ENCODE peak calls at places on chromosomes 2 and 18, in seven cellular contexts. One of them, this sample, is unnamed.
A peak's percentile ranks its signal among the peaks of the same experiment; 100 is the strongest.

GRCh38 chr2:109238580-109238979 is 109.6 kb downstream of the SH3RF3 start:
- DNase-seq in GM23338: no peak
- DNase-seq in Panc1: no peak
- DNase-seq in spleen: peak; percentile 95
- DNase-seq in K562: no peak
- DNase-seq in HCT116: no peak
- DNase-seq in upper lobe of left lung: no peak
- DNase-seq in this sample: peak; percentile 47

GRCh38 chr2:105291981-105292380 is 37.6 kb downstream of the TGFBRAP1 start:
- DNase-seq in GM23338: no peak
- DNase-seq in Panc1: no peak
- DNase-seq in spleen: no peak
- DNase-seq in K562: no peak
- DNase-seq in HCT116: no peak
- DNase-seq in upper lobe of left lung: no peak
- DNase-seq in this sample: no peak

GRCh38 chr2:235773188-235773928 is 279.5 kb downstream of the AGAP1 start:
- DNase-seq in GM23338: peak; percentile 70
- DNase-seq in Panc1: no peak
- DNase-seq in spleen: no peak
- DNase-seq in K562: peak; percentile 2
- DNase-seq in HCT116: no peak
- DNase-seq in upper lobe of left lung: no peak
- DNase-seq in this sample: no peak

GRCh38 chr2:10837532-10838266 is 25.1 kb upstream of the PDIA6 start:
- DNase-seq in GM23338: no peak
- DNase-seq in Panc1: no peak
- DNase-seq in spleen: no peak
- DNase-seq in K562: no peak
- DNase-seq in HCT116: no peak
- DNase-seq in upper lobe of left lung: no peak
- DNase-seq in this sample: no peak

GRCh38 chr2:210539578-210540416 is 16.6 kb upstream of the CPS1 start:
- DNase-seq in GM23338: no peak
- DNase-seq in Panc1: no peak
- DNase-seq in spleen: no peak
- DNase-seq in K562: no peak
- DNase-seq in HCT116: no peak
- DNase-seq in upper lobe of left lung: no peak
- DNase-seq in this sample: no peak

GRCh38 chr2:180505203-180505602 is 475.2 kb upstream of the UBE2E3 start:
- DNase-seq in GM23338: no peak
- DNase-seq in Panc1: no peak
- DNase-seq in spleen: no peak
- DNase-seq in K562: no peak
- DNase-seq in HCT116: no peak
- DNase-seq in upper lobe of left lung: no peak
- DNase-seq in this sample: no peak

GRCh38 chr2:29723255-29724001 is 198.0 kb downstream of the ALK start:
- DNase-seq in GM23338: no peak
- DNase-seq in Panc1: no peak
- DNase-seq in spleen: no peak
- DNase-seq in K562: no peak
- DNase-seq in HCT116: no peak
- DNase-seq in upper lobe of left lung: no peak
- DNase-seq in this sample: peak; percentile 7

GRCh38 chr2:24659862-24660261 is 133.3 kb downstream of the PTRHD1 start:
- DNase-seq in GM23338: no peak
- DNase-seq in Panc1: no peak
- DNase-seq in spleen: no peak
- DNase-seq in K562: no peak
- DNase-seq in HCT116: no peak
- DNase-seq in upper lobe of left lung: no peak
- DNase-seq in this sample: no peak

GRCh38 chr18:25941556-25941955 is 148.9 kb downstream of the SS18 start:
- DNase-seq in GM23338: no peak
- DNase-seq in Panc1: no peak
- DNase-seq in spleen: no peak
- DNase-seq in K562: no peak
- DNase-seq in HCT116: no peak
- DNase-seq in upper lobe of left lung: no peak
- DNase-seq in this sample: no peak

GRCh38 chr2:25743132-25743830 is 69.9 kb upstream of the DTNB start:
- DNase-seq in GM23338: no peak
- DNase-seq in Panc1: no peak
- DNase-seq in spleen: no peak
- DNase-seq in K562: no peak
- DNase-seq in HCT116: no peak
- DNase-seq in upper lobe of left lung: no peak
- DNase-seq in this sample: no peak

GRCh38 chr2:187213788-187214187 is 234.3 kb downstream of the CALCRL start:
- DNase-seq in GM23338: no peak
- DNase-seq in Panc1: no peak
- DNase-seq in spleen: no peak
- DNase-seq in K562: no peak
- DNase-seq in HCT116: no peak
- DNase-seq in upper lobe of left lung: no peak
- DNase-seq in this sample: no peak

GRCh38 chr2:2542316-2542715 is 211.2 kb upstream of the MYT1L start:
- DNase-seq in GM23338: no peak
- DNase-seq in Panc1: no peak
- DNase-seq in spleen: no peak
- DNase-seq in K562: no peak
- DNase-seq in HCT116: no peak
- DNase-seq in upper lobe of left lung: no peak
- DNase-seq in this sample: no peak

GRCh38 chr2:161766334-161766733 is 142.1 kb downstream of the SLC4A10 start:
- DNase-seq in GM23338: no peak
- DNase-seq in Panc1: no peak
- DNase-seq in spleen: no peak
- DNase-seq in K562: no peak
- DNase-seq in HCT116: no peak
- DNase-seq in upper lobe of left lung: no peak
- DNase-seq in this sample: peak; percentile 20

GRCh38 chr2:29001791-29002190 is 20.7 kb downstream of the TOGARAM2 start:
- DNase-seq in GM23338: no peak
- DNase-seq in Panc1: no peak
- DNase-seq in spleen: no peak
- DNase-seq in K562: no peak
- DNase-seq in HCT116: no peak
- DNase-seq in upper lobe of left lung: no peak
- DNase-seq in this sample: no peak

GRCh38 chr2:240500561-240501423 is 57.0 kb downstream of the ANKMY1 start:
- DNase-seq in GM23338: no peak
- DNase-seq in Panc1: no peak
- DNase-seq in spleen: peak; percentile 64
- DNase-seq in K562: no peak
- DNase-seq in HCT116: no peak
- DNase-seq in upper lobe of left lung: no peak
- DNase-seq in this sample: no peak
- TF ChIP-seq CTCF in GM23338: no peak
- TF ChIP-seq CTCF in Panc1: no peak
- TF ChIP-seq CTCF in spleen: no peak
- TF ChIP-seq CTCF in K562: no peak
- TF ChIP-seq CTCF in HCT116: no peak
- TF ChIP-seq CTCF in upper lobe of left lung: no peak
- TF ChIP-seq CTCF in this sample: no peak

GRCh38 chr2:96509114-96509846 is 4.1 kb upstream of the NEURL3 start:
- DNase-seq in GM23338: peak; percentile 93
- DNase-seq in Panc1: no peak
- DNase-seq in spleen: peak; percentile 95
- DNase-seq in K562: peak; percentile 88
- DNase-seq in HCT116: peak; percentile 77
- DNase-seq in upper lobe of left lung: peak; percentile 98
- DNase-seq in this sample: peak; percentile 93
- TF ChIP-seq POLR2AphosphoS5 in GM23338: no peak
- TF ChIP-seq POLR2AphosphoS5 in Panc1: no peak
- TF ChIP-seq POLR2AphosphoS5 in spleen: peak; percentile 81
- TF ChIP-seq POLR2AphosphoS5 in K562: no peak
- TF ChIP-seq POLR2AphosphoS5 in HCT116: no peak
- TF ChIP-seq POLR2AphosphoS5 in upper lobe of left lung: no peak
- TF ChIP-seq POLR2AphosphoS5 in this sample: no peak

DNA sequence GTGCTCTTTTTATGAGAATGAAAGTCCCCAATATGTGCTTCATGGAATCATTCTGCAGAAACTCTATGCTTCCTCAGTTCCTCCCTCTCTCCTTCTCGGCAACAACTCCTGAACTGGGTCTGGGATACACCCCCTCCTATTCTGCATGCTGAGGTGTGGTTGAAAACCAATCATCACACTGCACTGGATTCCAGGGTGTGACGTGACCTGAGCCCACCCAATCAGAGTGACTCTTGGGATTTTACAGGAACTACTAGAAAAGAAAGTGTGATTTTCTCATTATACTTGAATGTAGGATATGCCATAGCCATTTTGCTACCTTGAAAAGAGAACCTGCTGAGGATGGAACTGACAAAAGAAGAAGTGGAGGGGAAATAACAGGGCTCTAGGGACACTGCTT is 36.3 kb downstream of the ACVR1 start:
- DNase-seq in GM23338: no peak
- DNase-seq in Panc1: no peak
- DNase-seq in spleen: no peak
- DNase-seq in K562: peak; percentile 37
- DNase-seq in HCT116: no peak
- DNase-seq in upper lobe of left lung: no peak
- DNase-seq in this sample: no peak
- H3K4me1 ChIP-seq in GM23338: peaks cover 64% of the 10 kb centered on the region
- H3K4me1 ChIP-seq in Panc1: peaks cover 41% of the 10 kb centered on the region
- H3K4me1 ChIP-seq in spleen: peaks cover 61% of the 10 kb centered on the region
- H3K4me1 ChIP-seq in K562: peaks cover 14% of the 10 kb centered on the region
- H3K4me1 ChIP-seq in HCT116: peaks cover 39% of the 10 kb centered on the region
- H3K4me1 ChIP-seq in upper lobe of left lung: peaks cover 41% of the 10 kb centered on the region
- H3K4me1 ChIP-seq in this sample: peaks cover 6% of the 10 kb centered on the region

GRCh38 chr18:27298215-27298804 is 113.2 kb upstream of the CHST9 start:
- DNase-seq in GM23338: peak; percentile 68
- DNase-seq in Panc1: no peak
- DNase-seq in spleen: no peak
- DNase-seq in K562: no peak
- DNase-seq in HCT116: no peak
- DNase-seq in upper lobe of left lung: no peak
- DNase-seq in this sample: no peak
- TF ChIP-seq CTCF in GM23338: peak; percentile 75
- TF ChIP-seq CTCF in Panc1: peak; percentile 20
- TF ChIP-seq CTCF in spleen: no peak
- TF ChIP-seq CTCF in K562: no peak
- TF ChIP-seq CTCF in HCT116: no peak
- TF ChIP-seq CTCF in upper lobe of left lung: no peak
- TF ChIP-seq CTCF in this sample: no peak

DNA sequence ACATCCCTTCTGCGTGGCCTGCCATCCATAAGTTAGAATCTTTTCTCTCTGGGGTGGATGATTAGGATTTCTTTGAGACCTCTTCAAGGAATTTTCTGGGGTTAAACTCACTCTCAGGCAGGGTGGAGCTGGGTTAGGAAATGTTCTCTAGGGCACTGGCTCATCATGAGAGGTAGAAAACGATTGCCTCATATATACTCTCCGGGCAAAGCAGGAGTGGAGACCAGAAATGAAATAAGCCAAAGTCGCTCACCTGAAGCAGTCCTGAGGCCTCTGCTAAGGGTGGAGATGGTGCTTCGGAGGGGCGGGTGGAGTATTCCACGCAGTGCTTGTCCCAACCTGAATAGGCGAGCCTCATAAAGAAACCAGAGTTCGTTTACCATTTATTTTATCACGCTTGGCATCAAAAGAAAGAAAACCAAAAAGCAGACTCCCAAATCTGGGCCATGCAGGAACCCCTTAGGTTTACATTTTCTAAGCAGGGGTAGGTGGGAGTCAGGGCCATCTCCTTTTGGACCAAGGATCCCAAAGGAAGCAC is 249.4 kb upstream of the MEIS1 start:
- DNase-seq in GM23338: no peak
- DNase-seq in Panc1: no peak
- DNase-seq in spleen: no peak
- DNase-seq in K562: no peak
- DNase-seq in HCT116: no peak
- DNase-seq in upper lobe of left lung: no peak
- DNase-seq in this sample: no peak
- TF ChIP-seq POLR2AphosphoS5 in GM23338: no peak
- TF ChIP-seq POLR2AphosphoS5 in Panc1: no peak
- TF ChIP-seq POLR2AphosphoS5 in spleen: no peak
- TF ChIP-seq POLR2AphosphoS5 in K562: no peak
- TF ChIP-seq POLR2AphosphoS5 in HCT116: no peak
- TF ChIP-seq POLR2AphosphoS5 in upper lobe of left lung: no peak
- TF ChIP-seq POLR2AphosphoS5 in this sample: no peak

DNA sequence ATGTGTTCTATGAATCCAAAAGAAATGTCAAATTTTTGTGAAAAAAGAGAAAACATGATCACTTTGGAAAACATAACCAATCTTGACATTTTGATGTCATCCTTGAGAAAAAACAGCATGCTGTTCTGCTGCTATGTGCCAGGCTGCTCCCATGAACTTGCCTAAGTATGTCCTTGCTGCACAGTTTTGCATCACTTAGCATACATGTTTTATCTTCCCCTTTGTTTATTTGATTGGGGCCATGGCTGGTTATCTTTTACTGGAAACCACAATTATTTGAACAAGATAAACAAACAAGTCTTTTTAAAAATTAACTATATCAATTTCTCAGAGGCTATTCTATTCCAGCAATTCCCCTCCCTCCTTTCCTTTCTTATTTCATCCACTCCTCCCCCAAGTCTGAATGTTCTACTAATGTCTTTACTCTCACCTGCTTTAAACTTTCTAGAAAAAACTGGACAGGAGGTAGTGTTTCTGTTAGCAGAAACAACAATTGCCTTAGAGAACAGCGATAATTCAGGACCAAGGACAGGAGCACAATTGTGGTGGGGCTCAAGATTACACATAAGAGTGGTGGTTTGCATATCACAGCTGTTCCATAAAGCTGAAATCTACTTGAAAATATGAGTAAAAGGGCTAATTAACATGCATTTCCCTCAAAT is 6.7 kb downstream of the AOX1 start:
- DNase-seq in GM23338: peak; percentile 32
- DNase-seq in Panc1: no peak
- DNase-seq in spleen: no peak
- DNase-seq in K562: no peak
- DNase-seq in HCT116: no peak
- DNase-seq in upper lobe of left lung: no peak
- DNase-seq in this sample: no peak
- H3K4me1 ChIP-seq in GM23338: no peaks in the 10 kb centered on the region
- H3K4me1 ChIP-seq in Panc1: no peaks in the 10 kb centered on the region
- H3K4me1 ChIP-seq in spleen: no peaks in the 10 kb centered on the region
- H3K4me1 ChIP-seq in K562: no peaks in the 10 kb centered on the region
- H3K4me1 ChIP-seq in HCT116: no peaks in the 10 kb centered on the region
- H3K4me1 ChIP-seq in upper lobe of left lung: no peaks in the 10 kb centered on the region
- H3K4me1 ChIP-seq in this sample: no peaks in the 10 kb centered on the region

GRCh38 chr18:5066380-5066977 is 130.6 kb downstream of the AKAIN1 start:
- DNase-seq in GM23338: peak; percentile 80
- DNase-seq in Panc1: no peak
- DNase-seq in spleen: no peak
- DNase-seq in K562: peak; percentile 34
- DNase-seq in HCT116: no peak
- DNase-seq in upper lobe of left lung: no peak
- DNase-seq in this sample: peak; percentile 10
- TF ChIP-seq CTCF in GM23338: peak; percentile 77
- TF ChIP-seq CTCF in Panc1: peak; percentile 45
- TF ChIP-seq CTCF in spleen: peak; percentile 31
- TF ChIP-seq CTCF in K562: peak; percentile 50
- TF ChIP-seq CTCF in HCT116: no peak
- TF ChIP-seq CTCF in upper lobe of left lung: no peak
- TF ChIP-seq CTCF in this sample: peak; percentile 31

This sample was measured in transverse colon.